ENCODE peak calls at places on chromosomes 16 and 17, in four cellular contexts. M, G, B and C are unnamed samples.

GRCh38 chr16:57102888-57103879 is 10.8 kb downstream of the CPNE2 start:
- DNase-seq in M (no peak), G (no peak), B (no peak), C (no peak)

GRCh38 chr17:77231076-77231871 is 90.5 kb downstream of the SEC14L1 start:
- DNase-seq in M (no peak), G (no peak), B (no peak), C (no peak)

GRCh38 chr16:84013787-84014569 is 28.6 kb downstream of the SLC38A8 start:
- DNase-seq in M (no peak), G (peak), B (no peak), C (peak)

GRCh38 chr17:55577687-55578086 is 66.4 kb upstream of the SMIM36 start:
- DNase-seq in M (no peak), G (no peak), B (peak), C (peak)

GRCh38 chr17:17365476-17366110 is 62.4 kb downstream of the NT5M start:
- DNase-seq in M (no peak), G (peak), B (no peak), C (no peak)

GRCh38 chr17:40095944-40096791 is 4.2 kb downstream of the NR1D1 start:
- DNase-seq in M (no peak), G (no peak), B (peak), C (peak)

GRCh38 chr16:76676356-76676755 is 399.2 kb downstream of the CNTNAP4 start:
- DNase-seq in M (no peak), G (no peak), B (no peak), C (no peak)

GRCh38 chr16:64882385-64882784 is 239.5 kb downstream of the CDH11 start:
- DNase-seq in M (no peak), G (no peak), B (no peak), C (no peak)